ENCODE peak calls at places on chromosomes 11 and 22, in four cellular contexts. X is stimulated activated CD4-positive, alpha-beta T cell treated with anti-CD3 and anti-CD28 coated beads, Interleukin-4, amount 100 ng/mL, for 48 hours; N is left ventricle myocardium superior; R is NCI-H1105 treated with DMSO at 0.1 percent for 48 hours. A is an unnamed sample.
A peak's percentile ranks its signal among the peaks of the same experiment; 100 is the strongest.

GRCh38 chr11:118913411-118914125 is 12.2 kb downstream of the BCL9L start:
- DNase-seq in X (no peak), N (no peak), R (no peak), A (no peak)

GRCh38 chr11:128525411-128526243 is 61.7 kb downstream of the ETS1 start:
- DNase-seq in X (no peak), N (no peak), R (no peak), A (peak; percentile 14)

GRCh38 chr11:9735236-9735635 is 71.4 kb downstream of the SWAP70 start:
- DNase-seq in X (no peak), N (no peak), R (no peak), A (no peak)

GRCh38 chr11:119726150-119726553 is 2.8 kb downstream of the NECTIN1 start:
- DNase-seq in X (no peak), N (no peak), R (no peak), A (no peak)

GRCh38 chr11:62680825-62681240 is 2.0 kb upstream of the UBXN1 start:
- DNase-seq in X (no peak), N (no peak), R (no peak), A (no peak)

GRCh38 chr11:112292785-112293407 is 32.2 kb upstream of the PLET1 start:
- DNase-seq in X (no peak), N (no peak), R (peak; percentile 44), A (no peak)

GRCh38 chr22:39457546-39458442 is 982 bp downstream of the MGAT3 start:
- DNase-seq in X (no peak), N (no peak), R (no peak), A (no peak)

GRCh38 chr22:33772793-33773192 is 147.5 kb downstream of the LARGE1 start:
- DNase-seq in X (no peak), N (no peak), R (no peak), A (no peak)

GRCh38 chr22:47281126-47282106 is 519.0 kb downstream of the TBC1D22A start:
- DNase-seq in X (no peak), N (no peak), R (peak; percentile 78), A (peak; percentile 39)

GRCh38 chr11:12813371-12814225 is 139.4 kb downstream of the TEAD1 start:
- DNase-seq in X (no peak), N (no peak), R (no peak), A (no peak)

GRCh38 chr11:69558519-69558941 is 77.1 kb downstream of the LINC01488 start:
- DNase-seq in X (peak; percentile 16), N (no peak), R (no peak), A (no peak)

GRCh38 chr22:35761037-35761436 is 43.4 kb downstream of the APOL5 start:
- DNase-seq in X (no peak), N (no peak), R (no peak), A (no peak)

GRCh38 chr11:120098503-120099054 is 39.3 kb downstream of the TRIM29 start:
- DNase-seq in X (no peak), N (no peak), R (no peak), A (no peak)

GRCh38 chr22:17152340-17152739 is 6.7 kb downstream of the HDHD5 start:
- DNase-seq in X (no peak), N (no peak), R (no peak), A (no peak)

GRCh38 chr22:43227231-43227630 is 40.3 kb upstream of the TTLL12 start:
- DNase-seq in X (no peak), N (no peak), R (no peak), A (no peak)